ENCODE peak calls at places on chromosomes 13 and 19, in four cellular contexts. M is GM12878, H is K562, S is HepG2. Z is an unnamed sample.
A peak's percentile ranks its signal among the peaks of the same experiment; 100 is the strongest.

GRCh38 chr19:31955061-31955460 is 390.3 kb upstream of the ZNF507 start:
- DNase-seq in M (no peak), H (no peak), S (no peak), Z (no peak)

GRCh38 chr19:40585241-40585640 is 8.6 kb downstream of the SHKBP1 start:
- DNase-seq in M (no peak), S (no peak), H (no peak), Z (no peak)

GRCh38 chr19:12806242-12807131 is at the start of gene RNASEH2A:
- DNase-seq in S (peak; percentile 70), M (no peak), H (peak; percentile 88), Z (peak; percentile 96)

GRCh38 chr13:20553309-20553708 is 13.6 kb upstream of the IFT88 start:
- DNase-seq in S (peak; percentile 83), M (no peak), H (no peak), Z (no peak)

GRCh38 chr19:32061304-32061703 is 284.1 kb upstream of the ZNF507 start:
- DNase-seq in H (no peak), S (no peak), M (no peak), Z (no peak)

GRCh38 chr13:111914241-111915103 is 152.5 kb upstream of the SOX1 start:
- DNase-seq in S (no peak), H (no peak), M (no peak), Z (no peak)

GRCh38 chr19:10408511-10409291 is 5.4 kb upstream of the CDC37 start:
- DNase-seq in H (no peak), S (no peak), M (no peak), Z (no peak)

GRCh38 chr13:50387124-50387581 is 371.9 kb downstream of the KCNRG start:
- DNase-seq in M (no peak), S (peak; percentile 25), H (peak; percentile 23), Z (peak; percentile 69)

GRCh38 chr13:78806457-78806856 is 147.5 kb upstream of the OBI1 start:
- DNase-seq in M (no peak), S (peak; percentile 18), H (no peak), Z (no peak)

GRCh38 chr13:42893346-42893745 is 98.7 kb downstream of the EPSTI1 start:
- DNase-seq in H (no peak), M (no peak), S (no peak), Z (no peak)

GRCh38 chr19:679418-680286 is 3.5 kb downstream of the FSTL3 start:
- DNase-seq in S (no peak), H (peak; percentile 69), M (no peak), Z (no peak)

GRCh38 chr13:27250833-27251165 is 559 bp upstream of the RPL21 start:
- DNase-seq in S (no peak), M (no peak), H (no peak), Z (no peak)

GRCh38 chr13:47546265-47546962 is 454.7 kb downstream of the SUCLA2 start:
- DNase-seq in S (no peak), M (no peak), H (no peak), Z (no peak)

GRCh38 chr19:15299568-15300409 is 32.5 kb downstream of the BRD4 start:
- DNase-seq in M (no peak), H (no peak), S (no peak), Z (no peak)

GRCh38 chr13:27927444-27928352 is 7.9 kb downstream of the PDX1 start:
- DNase-seq in M (no peak), H (no peak), S (no peak), Z (no peak)

GRCh38 chr19:50422397-50423278 is 3.9 kb downstream of the SPIB start:
- DNase-seq in M (no peak), S (no peak), H (no peak), Z (no peak)

GRCh38 chr13:68551701-68552522 is 1321.8 kb upstream of the PCDH9 start:
- DNase-seq in M (no peak), S (no peak), H (no peak), Z (no peak)

GRCh38 chr13:113876341-113877148 is 12.7 kb upstream of the GAS6 start:
- DNase-seq in H (no peak), M (no peak), S (no peak), Z (no peak)

GRCh38 chr19:16946951-16947940 is 58.4 kb downstream of the F2RL3 start:
- DNase-seq in S (no peak), M (no peak), H (no peak), Z (no peak)

GRCh38 chr19:51921949-51922348 is 5.3 kb upstream of the ZNF613 start:
- DNase-seq in S (no peak), H (no peak), M (no peak), Z (no peak)

GRCh38 chr19:17260842-17261325 is 3.7 kb downstream of the USHBP1 start:
- DNase-seq in M (no peak), S (peak; percentile 82), H (peak; percentile 90), Z (peak; percentile 91)

GRCh38 chr13:98479496-98480003 is 97.4 kb downstream of the STK24 start:
- DNase-seq in S (no peak), M (no peak), H (no peak), Z (no peak)

GRCh38 chr13:95833126-95833525 is 156.2 kb downstream of the DNAJC3 start:
- DNase-seq in S (no peak), M (no peak), H (no peak), Z (no peak)

GRCh38 chr13:45850020-45850613 is 1.4 kb downstream of the SIAH3 start:
- DNase-seq in M (no peak), H (no peak), S (no peak), Z (no peak)

GRCh38 chr13:110869805-110870706 is 44.8 kb downstream of the ANKRD10 start:
- DNase-seq in S (peak; percentile 89), H (peak; percentile 78), M (no peak), Z (peak; percentile 30)

GRCh38 chr13:30355405-30355741 is 48.0 kb upstream of the KATNAL1 start:
- DNase-seq in M (no peak), H (peak; percentile 51), S (peak; percentile 49), Z (no peak)

GRCh38 chr19:409006-409514 is at the start of gene C2CD4C:
- DNase-seq in M (no peak), H (peak; percentile 81), S (no peak), Z (peak; percentile 64)

GRCh38 chr13:99206226-99206625 is 5.6 kb downstream of the UBAC2 start:
- DNase-seq in H (no peak), M (no peak), S (no peak), Z (no peak)

GRCh38 chr13:73535341-73535740 is 476.5 kb downstream of the KLF5 start:
- DNase-seq in H (no peak), S (no peak), M (no peak), Z (no peak)

GRCh38 chr13:110503979-110504499 is 57.5 kb downstream of the RAB20 start:
- DNase-seq in M (no peak), S (no peak), H (peak; percentile 58), Z (no peak)

GRCh38 chr19:5178051-5178450 is 162.6 kb downstream of the PTPRS start:
- DNase-seq in M (no peak), S (no peak), H (no peak), Z (no peak)

GRCh38 chr19:5170329-5170745 is 170.3 kb downstream of the PTPRS start:
- DNase-seq in S (no peak), M (no peak), H (peak; percentile 61), Z (peak; percentile 55)

GRCh38 chr19:5173993-5174392 is 166.6 kb downstream of the PTPRS start:
- DNase-seq in M (no peak), S (no peak), H (peak; percentile 2), Z (no peak)

GRCh38 chr19:5171711-5172110 is 168.9 kb downstream of the PTPRS start:
- DNase-seq in S (peak; percentile 17), H (no peak), M (no peak), Z (no peak)

DNA sequence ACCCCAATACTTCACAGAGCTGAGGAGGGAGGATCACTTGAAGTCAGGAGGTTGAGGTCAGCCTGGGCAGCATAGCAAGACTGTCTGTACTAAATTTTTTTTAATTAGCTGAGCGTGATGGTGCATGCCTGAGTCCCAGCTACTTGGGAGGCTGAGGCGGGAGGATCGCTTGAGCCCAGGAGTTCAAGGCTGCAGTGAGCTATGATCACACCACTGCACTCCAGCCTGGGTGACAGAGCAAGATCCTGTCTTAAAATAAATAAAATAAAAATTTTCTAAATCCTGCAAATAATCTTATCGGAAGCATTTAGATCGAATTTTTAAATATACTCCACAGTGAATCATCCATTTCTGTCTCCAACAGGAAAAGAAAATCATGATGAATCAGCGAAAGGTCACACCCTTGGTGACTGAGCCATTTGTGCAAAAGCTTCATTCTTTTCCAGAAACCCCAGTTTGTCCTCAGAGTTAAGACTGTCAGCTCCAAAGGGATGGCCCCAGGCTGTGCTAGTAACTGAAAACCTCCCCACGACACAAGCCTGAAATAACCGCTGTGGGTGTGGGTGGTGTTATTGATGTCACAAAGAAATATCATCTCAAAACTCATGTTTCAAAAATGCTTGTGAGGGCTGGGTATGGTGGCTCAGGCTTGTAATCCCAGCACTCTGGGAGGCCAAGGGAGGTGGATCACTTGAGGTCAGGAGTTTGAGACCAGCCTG is 167.6 kb downstream of the PTPRS start:
- DNase-seq in M (no peak), S (no peak), H (peak; percentile 44), Z (no peak)
- TF ChIP-seq TARDBP in M (no peak), S (no peak), H (no peak), Z (no peak)

DNA sequence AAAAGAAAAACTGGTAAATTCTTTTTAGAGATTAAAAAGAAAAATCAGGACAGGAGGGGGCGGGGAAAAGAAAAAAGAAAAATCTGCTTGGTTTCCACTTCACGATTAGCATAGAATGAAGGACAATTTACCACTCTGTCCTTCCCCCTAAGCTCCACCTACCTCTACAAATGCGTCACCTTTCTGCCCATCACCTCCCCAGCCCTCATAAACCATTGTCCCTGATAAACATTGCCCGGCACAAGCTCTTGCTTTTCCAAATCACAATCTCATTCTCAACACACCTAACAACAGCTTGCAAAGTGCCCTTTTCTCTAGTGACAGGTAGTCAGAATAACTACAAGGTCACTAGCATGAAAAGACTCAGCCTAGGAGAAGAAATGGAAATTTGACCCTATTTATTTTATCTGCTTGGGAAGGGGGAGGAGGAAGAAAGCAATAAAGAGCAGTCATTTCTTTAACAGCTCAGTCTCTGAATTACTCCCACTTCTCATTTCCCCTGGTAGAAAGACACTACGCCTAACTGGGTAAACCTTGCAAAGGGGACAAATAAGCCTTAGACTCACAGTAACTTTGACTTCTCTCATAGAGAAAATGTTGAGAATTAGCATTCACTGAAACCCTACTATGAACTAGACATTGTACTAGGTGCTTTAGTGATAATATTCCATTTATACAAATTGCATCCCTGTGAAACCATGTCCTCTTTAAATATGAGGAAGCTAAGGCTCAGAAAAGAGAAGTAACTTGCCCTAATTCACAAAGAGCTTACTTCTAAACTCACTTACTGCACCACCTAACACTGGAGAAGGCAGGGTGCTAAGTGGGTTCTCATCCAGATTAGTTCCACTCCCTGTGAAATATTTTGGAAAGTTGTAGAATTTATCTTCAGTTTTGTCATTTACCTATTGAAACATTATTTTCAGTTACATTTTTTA is 116.3 kb upstream of the FNDC3A start:
- DNase-seq in S (no peak), H (no peak), M (no peak), Z (peak; percentile 38)
- TF ChIP-seq TARDBP in S (no peak), H (no peak), M (no peak), Z (no peak)

GRCh38 chr19:4969292-4969771 is 419 bp downstream of the KDM4B start:
- DNase-seq in M (no peak), S (no peak), H (no peak), Z (no peak)
- TF ChIP-seq TARDBP in M (no peak), S (no peak), H (no peak), Z (no peak)

GRCh38 chr19:58335630-58336029 is 8.8 kb downstream of the ZSCAN22 start:
- DNase-seq in M (no peak), H (no peak), S (no peak), Z (no peak)

GRCh38 chr19:58336820-58337219 is 10.0 kb downstream of the ZSCAN22 start:
- DNase-seq in M (no peak), H (no peak), S (no peak), Z (no peak)

GRCh38 chr19:58336216-58336615 is 9.4 kb downstream of the ZSCAN22 start:
- DNase-seq in M (no peak), S (no peak), H (no peak), Z (no peak)

GRCh38 chr19:58332697-58333096 is 5.9 kb downstream of the ZSCAN22 start:
- DNase-seq in M (no peak), H (peak; percentile 22), S (no peak), Z (no peak)

GRCh38 chr19:58334691-58335249 is 8.0 kb downstream of the ZSCAN22 start:
- DNase-seq in M (no peak), H (no peak), S (no peak), Z (no peak)
- TF ChIP-seq TARDBP in M (no peak), H (no peak), S (no peak), Z (no peak)